ENCODE peak calls at places on chromosome 12, in five cellular contexts. E, Q, T, Y and W are unnamed samples.

GRCh38 chr12:119659289-119659897 is 8.5 kb upstream of the PRKAB1 start:
- DNase-seq in Q (peak), E (no peak), Y (peak), T (no peak), W (peak)

GRCh38 chr12:118749656-118750055 is 231.7 kb upstream of the SRRM4 start:
- DNase-seq in E (no peak), Q (no peak), T (no peak), Y (no peak), W (no peak)

GRCh38 chr12:56616244-56616643 is 13.9 kb downstream of the BAZ2A start:
- DNase-seq in Q (no peak), T (no peak), E (no peak), Y (no peak), W (no peak)

GRCh38 chr12:108104657-108105056 is 24.4 kb upstream of the WSCD2 start:
- DNase-seq in Q (no peak), T (no peak), Y (no peak), E (no peak), W (no peak)

GRCh38 chr12:78036889-78037288 is 206.2 kb downstream of the NAV3 start:
- DNase-seq in Q (no peak), T (no peak), E (no peak), Y (no peak), W (peak)

GRCh38 chr12:124551268-124552144 is 15.9 kb downstream of the NCOR2 start:
- DNase-seq in Y (no peak), T (peak), Q (peak), E (no peak), W (no peak)

GRCh38 chr12:39240573-39240972 is 202.3 kb downstream of the KIF21A start:
- DNase-seq in E (no peak), T (no peak), Q (no peak), Y (no peak), W (no peak)

GRCh38 chr12:6860116-6860515 is 7.2 kb upstream of the TPI1 start:
- DNase-seq in E (no peak), Y (no peak), T (no peak), Q (no peak), W (no peak)

GRCh38 chr12:106655577-106655976 is 72.8 kb downstream of the RFX4 start:
- DNase-seq in Q (no peak), T (no peak), Y (no peak), E (no peak), W (no peak)

GRCh38 chr12:49332441-49332861 is 4.5 kb downstream of the C1QL4 start:
- DNase-seq in Y (no peak), E (no peak), Q (no peak), T (no peak), W (no peak)

GRCh38 chr12:116420476-116420875 is 138.7 kb upstream of the MAP1LC3B2 start:
- DNase-seq in Q (no peak), E (no peak), Y (no peak), T (no peak), W (no peak)

GRCh38 chr12:65300679-65301349 is 22.3 kb downstream of the MSRB3 start:
- DNase-seq in E (no peak), T (no peak), Y (peak), Q (peak), W (no peak)

GRCh38 chr12:80988986-80989385 is 51.3 kb upstream of the LIN7A start:
- DNase-seq in E (no peak), T (no peak), Q (no peak), Y (peak), W (no peak)

GRCh38 chr12:57263096-57263495 is 12.1 kb upstream of the STAC3 start:
- DNase-seq in Y (no peak), E (no peak), Q (no peak), T (no peak), W (no peak)

GRCh38 chr12:131155131-131155530 is 201.4 kb downstream of the ADGRD1 start:
- DNase-seq in T (no peak), Q (no peak), Y (no peak), E (no peak), W (no peak)

GRCh38 chr12:131163189-131163738 is 209.6 kb downstream of the ADGRD1 start:
- DNase-seq in T (no peak), E (no peak), Q (no peak), Y (no peak), W (peak)

GRCh38 chr12:131157739-131158138 is 204.0 kb downstream of the ADGRD1 start:
- DNase-seq in E (no peak), Q (no peak), Y (no peak), T (no peak), W (no peak)

GRCh38 chr12:131162113-131162512 is 208.4 kb downstream of the ADGRD1 start:
- DNase-seq in Q (no peak), T (no peak), E (no peak), Y (no peak), W (no peak)

GRCh38 chr12:131159660-131160059 is 206.0 kb downstream of the ADGRD1 start:
- DNase-seq in Q (no peak), E (no peak), T (no peak), Y (no peak), W (no peak)
- TF ChIP-seq CTCF in Q (peak), E (no peak), T (no peak), Y (no peak), W (no peak)

GRCh38 chr12:67929373-67929772 is 59.9 kb upstream of the IFNG-AS1 start:
- DNase-seq in Y (no peak), E (no peak), T (peak), Q (no peak), W (no peak)
- TF ChIP-seq CTCF in Y (no peak), E (no peak), T (no peak), Q (no peak), W (no peak)

DNA sequence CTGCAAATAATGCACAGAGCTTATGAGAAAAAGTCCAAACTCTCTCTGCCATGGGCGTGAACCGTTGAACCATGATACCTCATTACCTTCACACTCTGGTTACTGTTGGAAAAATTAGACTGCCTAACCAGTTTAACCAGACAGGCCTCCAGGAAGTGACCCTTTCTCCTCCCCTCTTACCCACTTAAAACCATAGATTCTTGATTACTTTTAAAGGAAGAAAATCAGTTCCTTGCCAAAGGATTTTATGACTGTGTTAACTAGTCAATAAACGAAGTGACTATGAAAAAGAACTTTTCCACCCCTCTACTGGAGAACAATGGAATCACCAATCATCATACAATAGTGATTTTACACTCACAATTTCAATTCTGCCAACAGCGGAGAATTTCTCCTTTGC is 254.0 kb upstream of the ATP2B1 start:
- DNase-seq in Q (no peak), Y (peak), T (peak), E (no peak), W (no peak)
- TF ChIP-seq CTCF in Q (peak), Y (no peak), T (peak), E (no peak), W (no peak)

DNA sequence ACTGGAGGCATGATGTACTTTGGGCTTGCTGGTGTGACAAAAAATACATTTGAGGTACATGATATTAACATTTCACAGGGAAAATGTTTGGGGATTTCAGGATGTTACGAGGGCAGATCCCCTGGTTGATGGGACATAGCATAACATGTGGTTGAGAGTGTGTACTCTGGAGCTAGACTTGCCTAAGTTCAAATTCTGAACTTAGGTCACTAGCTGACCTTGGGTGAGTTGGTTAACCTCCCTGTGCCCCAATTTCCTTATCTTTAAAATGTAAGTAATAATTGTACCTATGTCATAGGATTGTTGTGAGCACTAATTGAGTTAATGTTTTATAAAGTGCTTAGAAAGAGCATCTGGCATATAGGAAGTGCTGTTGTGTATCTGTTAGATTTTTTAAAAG is 64.8 kb upstream of the ATF1 start:
- DNase-seq in T (no peak), E (no peak), Q (no peak), Y (no peak), W (no peak)
- TF ChIP-seq CTCF in T (no peak), E (no peak), Q (no peak), Y (no peak), W (no peak)

DNA sequence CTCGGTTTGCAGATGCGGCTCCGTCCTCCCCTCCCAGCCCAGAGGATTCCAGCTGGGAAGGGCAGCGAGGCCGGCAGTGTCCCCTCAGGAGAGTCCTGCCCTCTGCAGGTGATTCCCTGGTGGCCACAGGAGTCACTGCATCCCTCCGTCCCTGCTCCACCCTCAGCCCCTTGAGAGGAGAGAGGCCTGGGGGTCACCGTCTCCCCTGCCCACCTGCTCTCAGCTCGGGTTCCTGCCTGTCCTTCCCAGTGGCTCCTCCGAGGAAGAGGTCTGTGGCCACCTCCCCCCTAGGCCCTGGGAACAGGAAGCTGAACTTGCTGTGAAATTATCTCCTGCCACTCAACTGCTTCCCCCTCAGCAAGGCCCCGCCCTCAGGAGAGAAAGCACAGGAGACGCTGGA is 12.9 kb upstream of the GALNT9 start:
- DNase-seq in Q (peak), E (no peak), Y (peak), T (no peak), W (no peak)
- TF ChIP-seq CTCF in Q (peak), E (no peak), Y (peak), T (peak), W (no peak)

DNA sequence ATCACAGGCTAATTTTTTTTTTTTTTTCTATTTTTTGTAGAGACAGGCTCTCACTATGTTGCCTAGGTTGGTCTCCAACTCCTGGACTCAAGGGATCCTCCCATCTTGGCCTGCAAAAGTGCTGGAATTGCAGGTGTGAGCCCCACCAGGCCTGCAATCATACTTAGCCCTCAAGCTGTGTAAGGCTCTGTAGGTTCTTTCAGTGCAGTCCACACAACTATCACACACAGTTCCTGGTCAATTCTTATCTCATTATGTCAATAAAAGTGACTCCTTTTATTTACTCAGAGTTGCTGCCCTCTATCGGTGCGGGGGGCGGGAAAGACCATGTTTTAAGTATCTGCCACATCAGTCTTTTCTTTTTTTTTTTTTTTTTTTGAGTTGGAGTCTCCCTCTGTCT is 29.0 kb downstream of the SLC2A3 start:
- DNase-seq in T (peak), Y (peak), Q (peak), E (no peak), W (peak)
- TF ChIP-seq CTCF in T (peak), Y (peak), Q (no peak), E (no peak), W (peak)

GRCh38 chr12:110932048-110932447 is 11.7 kb upstream of the MYL2 start:
- DNase-seq in Y (no peak), E (no peak), Q (peak), T (no peak), W (no peak)
- TF ChIP-seq CTCF in Y (no peak), E (no peak), Q (peak), T (peak), W (no peak)